ENCODE peak calls at places on chromosome 1, in seven cellular contexts. D is fibroblast of lung, V is aorta, Z is pancreas, S is neural progenitor cell, L is suprapubic skin, K is hepatocyte. B is an unnamed sample. For H3K4me1, the result is how much of the 10 kb centered on the place peaks cover.

GRCh38 chr1:107225706-107226105 is 84.9 kb downstream of the NTNG1 start:
- DNase-seq in K (no peak), S (no peak), V (no peak), D (no peak), L (no peak), Z (no peak), B (no peak)

GRCh38 chr1:155322571-155322952 is 1.9 kb downstream of the RUSC1 start:
- DNase-seq in L (no peak), S (peak), Z (no peak), K (peak), V (no peak), D (peak), B (peak)

GRCh38 chr1:47756006-47756405 is 241.2 kb downstream of the TRABD2B start:
- DNase-seq in L (no peak), Z (no peak), S (no peak), V (no peak), D (no peak), K (no peak), B (no peak)

GRCh38 chr1:1567152-1567830 is 7.4 kb downstream of the SSU72 start:
- DNase-seq in D (no peak), V (no peak), S (no peak), Z (no peak), L (no peak), K (no peak), B (no peak)

GRCh38 chr1:40699787-40700186 is 8.3 kb downstream of the NFYC start:
- DNase-seq in K (no peak), V (no peak), L (no peak), S (no peak), Z (no peak), D (no peak), B (no peak)

GRCh38 chr1:39346876-39347275 is 142.4 kb downstream of the MACF1 start:
- DNase-seq in Z (no peak), K (no peak), D (no peak), S (no peak), L (no peak), V (no peak), B (no peak)

GRCh38 chr1:32273389-32274208 is 18.3 kb upstream of the HDAC1 start:
- DNase-seq in V (no peak), L (no peak), K (peak), Z (no peak), S (no peak), D (no peak), B (no peak)

GRCh38 chr1:44721521-44722361 is 9.2 kb downstream of the RNU5D-1 start:
- DNase-seq in D (peak), L (no peak), S (no peak), Z (peak), K (peak), V (peak), B (no peak)

GRCh38 chr1:203296456-203297073 is 8.8 kb upstream of the BTG2 start:
- DNase-seq in V (no peak), D (no peak), L (no peak), K (no peak), Z (no peak), S (no peak), B (no peak)

GRCh38 chr1:47232187-47232874 is at the start of gene TAL1:
- DNase-seq in S (peak), V (no peak), Z (no peak), K (peak), D (no peak), L (no peak), B (no peak)

GRCh38 chr1:9651565-9652378 is at the start of gene PIK3CD:
- DNase-seq in S (peak), K (peak), Z (no peak), L (no peak), V (peak), D (peak), B (peak)

GRCh38 chr1:25006770-25007169 is 76.7 kb upstream of the RUNX3 start:
- DNase-seq in Z (peak), S (no peak), V (no peak), D (peak), K (peak), L (no peak), B (no peak)

GRCh38 chr1:230581446-230582079 is 60.7 kb upstream of the COG2 start:
- DNase-seq in K (no peak), S (peak), L (no peak), V (no peak), Z (no peak), D (no peak), B (no peak)

GRCh38 chr1:39928809-39929587 is 25.9 kb upstream of the MFSD2A start:
- DNase-seq in S (no peak), Z (no peak), K (no peak), D (no peak), V (no peak), L (no peak), B (no peak)

GRCh38 chr1:44256762-44257554 is 43.7 kb downstream of the DMAP1 start:
- DNase-seq in L (no peak), Z (no peak), V (no peak), S (no peak), K (no peak), D (no peak), B (no peak)

GRCh38 chr1:59074574-59074973 is 222.3 kb upstream of the FGGY start:
- DNase-seq in L (no peak), K (no peak), D (no peak), S (no peak), Z (no peak), V (no peak), B (no peak)

GRCh38 chr1:231053493-231054162 is 13.6 kb upstream of the FAM89A start:
- DNase-seq in K (peak), D (peak), V (peak), Z (peak), L (no peak), S (no peak), B (peak)

GRCh38 chr1:6795203-6795602 is 9.9 kb downstream of the CAMTA1 start:
- DNase-seq in Z (no peak), D (no peak), S (no peak), V (no peak), K (no peak), L (no peak), B (no peak)

GRCh38 chr1:6795661-6796060 is 10.4 kb downstream of the CAMTA1 start:
- DNase-seq in D (peak), L (no peak), Z (no peak), K (no peak), S (no peak), V (no peak), B (no peak)

GRCh38 chr1:6799499-6799898 is 14.2 kb downstream of the CAMTA1 start:
- DNase-seq in L (no peak), D (no peak), Z (no peak), V (no peak), K (no peak), S (no peak), B (no peak)

GRCh38 chr1:6794164-6794563 is 8.9 kb downstream of the CAMTA1 start:
- DNase-seq in V (no peak), L (no peak), K (peak), Z (no peak), D (peak), S (peak), B (no peak)

DNA sequence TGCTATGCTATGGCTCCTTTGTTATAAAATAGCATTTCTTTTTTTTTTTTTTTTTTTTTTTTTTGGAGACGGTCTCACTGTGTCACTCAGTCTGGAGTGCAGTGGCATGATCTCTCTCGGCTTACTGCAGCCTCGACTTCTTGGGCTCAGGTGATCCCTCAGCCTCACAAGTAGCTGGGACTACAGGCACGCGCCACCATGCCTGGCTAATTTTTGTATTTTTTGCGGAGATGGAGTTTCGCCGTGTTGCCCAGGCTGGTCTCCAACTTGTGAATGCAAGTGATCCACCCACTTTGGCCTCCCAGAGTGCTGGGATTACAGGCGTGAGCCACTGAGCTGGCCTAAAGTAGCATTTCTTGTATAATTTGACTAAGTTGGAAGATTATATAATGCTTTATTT is 10.8 kb downstream of the CAMTA1 start:
- DNase-seq in L (no peak), D (no peak), V (no peak), S (no peak), K (no peak), Z (no peak), B (no peak)
- H3K4me1 ChIP-seq in L (under half), D (under half), V (under half), S (under half), K (under half), Z (under half), B (under half)

GRCh38 chr1:247297263-247298123 is 34.2 kb downstream of the ZNF496 start:
- DNase-seq in S (no peak), L (no peak), V (no peak), Z (no peak), D (no peak), K (no peak), B (no peak)
- H3K27ac ChIP-seq in S (no peak), L (no peak), V (no peak), Z (no peak), D (no peak), K (no peak), B (no peak)

GRCh38 chr1:183863852-183864251 is 58.9 kb downstream of the RGL1 start:
- DNase-seq in S (no peak), D (no peak), L (no peak), V (no peak), K (no peak), Z (no peak), B (no peak)
- H3K4me1 ChIP-seq in S (under half), D (under half), L (under half), V (under half), K (under half), Z (under half), B (under half)

DNA sequence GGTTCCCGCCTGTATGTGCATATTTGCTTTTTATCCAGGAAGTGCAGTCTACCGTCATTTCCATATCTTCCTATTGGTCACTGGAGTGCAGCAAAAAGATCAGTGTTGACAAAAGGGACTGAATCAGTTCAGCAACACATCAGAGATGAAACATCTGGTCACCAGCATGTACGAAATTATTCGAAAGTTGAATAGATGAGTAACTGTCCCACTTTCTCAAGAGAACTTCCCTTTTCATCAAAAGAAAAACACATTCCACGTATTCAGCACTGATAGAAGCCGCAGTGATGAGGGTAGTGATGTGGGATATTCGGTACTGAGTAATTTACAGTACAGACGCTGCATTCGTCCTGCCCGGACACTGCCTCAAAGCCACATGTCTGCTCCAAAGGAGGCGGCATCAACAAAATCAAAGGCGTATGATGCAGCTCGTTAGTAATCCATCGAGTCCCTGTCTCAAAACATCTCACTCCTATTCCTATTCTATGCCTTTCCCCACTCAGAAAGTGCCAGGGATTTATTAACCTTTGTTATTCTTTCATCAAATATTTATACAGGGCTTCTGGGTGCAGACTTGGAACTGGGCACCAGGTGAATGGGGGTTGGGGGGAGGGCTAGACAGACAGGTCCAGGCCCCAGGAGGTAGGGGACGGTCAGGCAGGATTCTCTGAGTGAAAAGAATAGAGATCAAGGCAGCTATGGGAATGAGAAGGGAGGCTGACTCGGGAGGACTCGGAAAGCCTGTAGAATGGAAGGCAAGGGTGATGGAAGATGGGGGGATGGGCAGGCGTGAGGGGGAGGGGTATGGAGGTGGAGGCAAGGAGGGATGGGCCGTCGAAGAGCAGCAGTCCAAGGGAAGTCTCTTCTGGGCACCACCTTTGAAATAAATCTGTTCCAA is 79.5 kb upstream of the SLC45A1 start:
- DNase-seq in Z (no peak), D (peak), K (no peak), V (no peak), L (no peak), S (no peak), B (no peak)
- H3K27ac ChIP-seq in Z (peak), D (peak), K (peak), V (no peak), L (no peak), S (no peak), B (no peak)

DNA sequence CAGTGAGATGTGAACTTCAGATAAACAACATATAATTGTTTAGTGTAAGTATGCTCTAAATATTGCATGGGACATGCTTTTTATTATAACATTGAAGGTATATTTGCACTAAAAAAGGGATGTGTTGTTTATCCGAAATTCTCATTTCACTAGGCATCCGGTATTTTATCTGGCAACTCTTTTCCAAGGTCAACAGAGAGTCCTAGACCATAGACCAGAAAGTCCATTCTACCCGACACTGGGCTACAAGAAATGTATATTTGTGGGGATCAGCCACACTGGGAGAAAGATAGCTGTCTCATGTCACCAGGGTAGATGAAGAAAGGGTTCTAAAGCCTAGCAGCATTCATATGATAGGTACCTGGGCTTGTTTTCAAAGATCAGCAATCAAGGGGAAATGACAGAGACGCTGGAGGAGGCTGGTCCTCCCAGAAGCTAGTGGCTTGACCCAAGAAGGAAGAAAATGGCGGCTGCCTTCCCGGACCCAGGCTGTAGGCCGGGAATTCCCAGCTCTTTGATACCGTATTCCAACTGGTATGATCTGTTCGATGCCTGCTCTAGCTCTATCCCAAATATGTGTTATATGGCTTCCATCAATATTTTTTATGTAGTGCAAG is 161.1 kb upstream of the IRF2BP2 start:
- DNase-seq in V (no peak), D (no peak), Z (no peak), K (no peak), L (no peak), S (no peak), B (no peak)
- H3K4me1 ChIP-seq in V (under half), D (under half), Z (under half), K (under half), L (under half), S (under half), B (half or more)

B was measured in left lung.